ENCODE peak calls at places on chromosomes 16 and 17, in seven cellular contexts. M, V, H, O, Y, R and E are unnamed samples.

GRCh38 chr16:43294-43693 is 10.1 kb downstream of the POLR3K start:
- DNase-seq in M (no peak), V (no peak), H (no peak), O (no peak), Y (no peak), R (no peak), E (no peak)

GRCh38 chr16:88804552-88805339 is 1.2 kb downstream of the CDT1 start:
- DNase-seq in M (peak), V (no peak), H (no peak), O (no peak), Y (no peak), R (no peak), E (no peak)

GRCh38 chr16:80309178-80309577 is 231.6 kb upstream of the DYNLRB2 start:
- DNase-seq in M (no peak), V (no peak), H (no peak), O (no peak), Y (no peak), R (no peak), E (no peak)

GRCh38 chr17:77602062-77602746 is 356.3 kb upstream of the TNRC6C start:
- DNase-seq in M (no peak), V (no peak), H (peak), O (no peak), Y (no peak), R (peak), E (no peak)

GRCh38 chr16:87369796-87370719 is 13.5 kb downstream of the FBXO31 start:
- DNase-seq in M (no peak), V (no peak), H (no peak), O (no peak), Y (no peak), R (no peak), E (no peak)

GRCh38 chr17:81341347-81342061 is 46.4 kb upstream of the SLC38A10 start:
- DNase-seq in M (no peak), V (no peak), H (no peak), O (no peak), Y (no peak), R (no peak), E (no peak)

GRCh38 chr16:89565506-89566372 is 5.3 kb downstream of the RPL13 start:
- DNase-seq in M (peak), V (no peak), H (no peak), O (peak), Y (peak), R (peak), E (peak)

GRCh38 chr17:29640413-29640812 is 17.7 kb upstream of the CORO6 start:
- DNase-seq in M (no peak), V (no peak), H (no peak), O (no peak), Y (no peak), R (peak), E (no peak)

GRCh38 chr16:1980770-1981087 is 540 bp downstream of the NOXO1 start:
- DNase-seq in M (no peak), V (no peak), H (no peak), O (no peak), Y (no peak), R (no peak), E (no peak)

GRCh38 chr17:42920922-42921321 is 20.3 kb downstream of the G6PC1 start:
- DNase-seq in M (peak), V (peak), H (peak), O (no peak), Y (no peak), R (no peak), E (no peak)

GRCh38 chr16:60059141-60059540 is 1325.0 kb upstream of the GOT2 start:
- DNase-seq in M (no peak), V (no peak), H (no peak), O (no peak), Y (no peak), R (no peak), E (no peak)

GRCh38 chr16:89358030-89359005 is 132.0 kb downstream of the ANKRD11 start:
- DNase-seq in M (peak), V (no peak), H (no peak), O (no peak), Y (no peak), R (no peak), E (no peak)

GRCh38 chr16:86929149-86929871 is 351.0 kb downstream of the FOXL1 start:
- DNase-seq in M (no peak), V (no peak), H (no peak), O (no peak), Y (no peak), R (no peak), E (no peak)

GRCh38 chr16:87461466-87461975 is 31.3 kb downstream of the ZCCHC14 start:
- DNase-seq in M (peak), V (peak), H (peak), O (no peak), Y (no peak), R (no peak), E (peak)

GRCh38 chr17:82237083-82237745 is 8.4 kb downstream of the SLC16A3 start:
- DNase-seq in M (no peak), V (no peak), H (no peak), O (no peak), Y (no peak), R (peak), E (no peak)

GRCh38 chr17:12097326-12097725 is 76.6 kb downstream of the MAP2K4 start:
- DNase-seq in M (no peak), V (no peak), H (no peak), O (no peak), Y (no peak), R (no peak), E (no peak)

GRCh38 chr16:19840524-19841110 is 44.0 kb downstream of the GPRC5B start:
- DNase-seq in M (no peak), V (no peak), H (peak), O (no peak), Y (no peak), R (peak), E (peak)

GRCh38 chr16:87704754-87705353 is 60.9 kb downstream of the KLHDC4 start:
- DNase-seq in M (no peak), V (no peak), H (no peak), O (no peak), Y (no peak), R (no peak), E (no peak)

GRCh38 chr16:77450790-77451487 is 16.1 kb upstream of the ADAMTS18 start:
- DNase-seq in M (peak), V (peak), H (no peak), O (no peak), Y (no peak), R (no peak), E (peak)

GRCh38 chr16:84308120-84308519 is 13.4 kb downstream of the WFDC1 start:
- DNase-seq in M (peak), V (no peak), H (no peak), O (no peak), Y (peak), R (peak), E (no peak)

GRCh38 chr17:41076788-41077187 is 7.2 kb upstream of the KRTAP4-7 start:
- DNase-seq in M (no peak), V (no peak), H (no peak), O (no peak), Y (no peak), R (no peak), E (no peak)

GRCh38 chr16:19184823-19185509 is 16.9 kb downstream of the SYT17 start:
- DNase-seq in M (no peak), V (no peak), H (no peak), O (no peak), Y (no peak), R (peak), E (no peak)

GRCh38 chr17:46977348-46977747 is 1.7 kb downstream of the RPRML start:
- DNase-seq in M (peak), V (peak), H (no peak), O (no peak), Y (no peak), R (peak), E (peak)

GRCh38 chr16:31052131-31052530 is 18.8 kb downstream of the STX4 start:
- DNase-seq in M (peak), V (no peak), H (no peak), O (no peak), Y (no peak), R (peak), E (no peak)

GRCh38 chr17:63406689-63407330 is 39.3 kb downstream of the CYB561 start:
- DNase-seq in M (peak), V (peak), H (no peak), O (no peak), Y (peak), R (peak), E (peak)

GRCh38 chr17:22470411-22471175 is 778.3 kb downstream of the KCNJ18 start:
- DNase-seq in M (no peak), V (no peak), H (no peak), O (no peak), Y (no peak), R (no peak), E (no peak)

GRCh38 chr17:50033316-50033715 is 22.6 kb upstream of the ITGA3 start:
- DNase-seq in M (no peak), V (no peak), H (no peak), O (no peak), Y (no peak), R (peak), E (no peak)

GRCh38 chr17:49633762-49634486 is 44.0 kb downstream of the SPOP start:
- DNase-seq in M (no peak), V (no peak), H (no peak), O (no peak), Y (no peak), R (no peak), E (no peak)

GRCh38 chr17:59154335-59154720 is 658 bp downstream of the SKA2 start:
- DNase-seq in M (peak), V (no peak), H (no peak), O (peak), Y (peak), R (peak), E (no peak)

GRCh38 chr16:28590384-28591340 is 6.2 kb downstream of the SULT1A2 start:
- DNase-seq in M (no peak), V (no peak), H (no peak), O (no peak), Y (no peak), R (no peak), E (no peak)